ENCODE peak calls at places on chromosomes 1 and 21, in eight cellular contexts. K is activated CD8-positive, alpha-beta memory T cell treated with anti-CD3 and anti-CD28 coated beads, Interleukin-2, amount 10 ng/mL, durations not matched to agents 7 days and 5 days; F is stimulated activated CD4-positive, alpha-beta T cell treated with anti-CD3 and anti-CD28 coated beads, Interleukin-12 subunit alpha, Interleukin-12 subunit beta, amount 100 ng/mL, for 24 hours; G is hippocampal formation; I is iris pigment epithelial cell; L is adipocyte; Q is CD8-positive, alpha-beta T cell; H is HTR-8/SVneo. X is an unnamed sample.

GRCh38 chr1:154870734-154871133 is 653 bp upstream of the KCNN3 start:
- DNase-seq in K (no peak), F (no peak), G (no peak), I (no peak), L (no peak), Q (no peak), H (no peak), X (no peak)

GRCh38 chr1:60894121-60894520 is 188.2 kb upstream of the NFIA start:
- DNase-seq in K (no peak), F (no peak), G (no peak), I (no peak), L (no peak), Q (no peak), H (no peak), X (no peak)

GRCh38 chr1:32111789-32112188 is 3.9 kb downstream of the KPNA6 start:
- DNase-seq in K (no peak), F (no peak), G (no peak), I (peak; percentile 30), L (no peak), Q (no peak), H (no peak), X (no peak)

GRCh38 chr1:53325326-53326087 is 2.4 kb downstream of the LRP8 start:
- DNase-seq in K (no peak), F (no peak), G (no peak), I (no peak), L (no peak), Q (no peak), H (no peak), X (no peak)

GRCh38 chr21:41868062-41868710 is 11.0 kb downstream of the PRDM15 start:
- DNase-seq in K (no peak), F (no peak), G (no peak), I (no peak), L (no peak), Q (no peak), H (no peak), X (no peak)

GRCh38 chr1:175394739-175395138 is 202.2 kb upstream of the KIAA0040 start:
- DNase-seq in K (no peak), F (no peak), G (no peak), I (no peak), L (no peak), Q (no peak), H (no peak), X (no peak)

GRCh38 chr21:42365770-42366169 is 565 bp downstream of the TFF1 start:
- DNase-seq in K (no peak), F (no peak), G (no peak), I (no peak), L (no peak), Q (no peak), H (no peak), X (no peak)

GRCh38 chr1:91846007-91846620 is 39.8 kb downstream of the TGFBR3 start:
- DNase-seq in K (no peak), F (no peak), G (no peak), I (peak; percentile 63), L (peak; percentile 80), Q (no peak), H (no peak), X (no peak)